ENCODE peak calls at places on chromosomes 16 and 17, in six cellular contexts. E is GM06990; Z is stimulated activated CD8-positive, alpha-beta memory T cell treated with anti-CD3 and anti-CD28 coated beads, Interleukin-4, amount 100 ng/mL, for 24 hours; N is activated CD4-positive, alpha-beta T cell treated with anti-CD3 and anti-CD28 coated beads for 24 hours; B is NCI-H1930; Y is NAMALWA. J is an unnamed sample.

GRCh38 chr17:15920758-15921239 is 24.1 kb upstream of the ADORA2B start:
- DNase-seq in E (no peak), Z (no peak), N (no peak), B (no peak), Y (no peak), J (no peak)

GRCh38 chr16:79792952-79793351 is 192.4 kb upstream of the MAF start:
- DNase-seq in E (no peak), Z (no peak), N (no peak), B (no peak), Y (no peak), J (no peak)

GRCh38 chr16:2883027-2883846 is at the start of gene FLYWCH2:
- DNase-seq in E (peak), Z (peak), N (peak), B (peak), Y (peak), J (peak)

GRCh38 chr16:84924339-84925091 is 86.8 kb downstream of the ZDHHC7 start:
- DNase-seq in E (no peak), Z (no peak), N (no peak), B (no peak), Y (peak), J (no peak)

GRCh38 chr17:7014995-7015586 is 2.7 kb downstream of the RNASEK start:
- DNase-seq in E (no peak), Z (peak), N (peak), B (no peak), Y (no peak), J (peak)

GRCh38 chr17:45319239-45319703 is 2.5 kb upstream of the MAP3K14 start:
- DNase-seq in E (no peak), Z (no peak), N (no peak), B (no peak), Y (no peak), J (no peak)

GRCh38 chr16:67165121-67166034 is 833 bp downstream of the HSF4 start:
- DNase-seq in E (no peak), Z (no peak), N (no peak), B (no peak), Y (no peak), J (no peak)

GRCh38 chr16:8677481-8677880 is 3.1 kb downstream of the ABAT start:
- DNase-seq in E (no peak), Z (no peak), N (no peak), B (no peak), Y (no peak), J (no peak)

GRCh38 chr16:70746040-70746707 is 54.8 kb downstream of the VAC14 start:
- DNase-seq in E (no peak), Z (no peak), N (no peak), B (no peak), Y (no peak), J (no peak)

GRCh38 chr16:57042157-57043111 is 49.9 kb upstream of the CPNE2 start:
- DNase-seq in E (peak), Z (peak), N (peak), B (no peak), Y (peak), J (no peak)

GRCh38 chr17:75996665-75997590 is 3.7 kb upstream of the CDK3 start:
- DNase-seq in E (peak), Z (no peak), N (peak), B (no peak), Y (no peak), J (no peak)

GRCh38 chr17:43359469-43360105 is 39.2 kb upstream of the ARL4D start:
- DNase-seq in E (no peak), Z (no peak), N (no peak), B (no peak), Y (no peak), J (no peak)

GRCh38 chr16:57536306-57537193 is at the start of gene CCDC102A:
- DNase-seq in E (peak), Z (no peak), N (peak), B (no peak), Y (peak), J (no peak)

GRCh38 chr16:87229230-87230192 is 87.7 kb downstream of the C16orf95 start:
- DNase-seq in E (no peak), Z (no peak), N (no peak), B (no peak), Y (no peak), J (no peak)

GRCh38 chr16:59148312-59148711 is 414.2 kb upstream of the GOT2 start:
- DNase-seq in E (no peak), Z (no peak), N (no peak), B (no peak), Y (no peak), J (no peak)

GRCh38 chr16:4517812-4518211 is 20.8 kb downstream of the CDIP1 start:
- DNase-seq in E (no peak), Z (no peak), N (no peak), B (peak), Y (peak), J (no peak)

GRCh38 chr17:70552230-70552981 is 383.1 kb downstream of the KCNJ2 start:
- DNase-seq in E (no peak), Z (no peak), N (no peak), B (peak), Y (peak), J (peak)

GRCh38 chr17:3535253-3535995 is 22.2 kb downstream of the TRPV3 start:
- DNase-seq in E (peak), Z (peak), N (peak), B (peak), Y (no peak), J (peak)

GRCh38 chr17:42428141-42428944 is 5.3 kb upstream of the CAVIN1 start:
- DNase-seq in E (no peak), Z (no peak), N (no peak), B (peak), Y (peak), J (no peak)

GRCh38 chr17:42183741-42184711 is 1.2 kb downstream of the HCRT start:
- DNase-seq in E (peak), Z (peak), N (peak), B (peak), Y (peak), J (peak)

GRCh38 chr16:46629331-46629843 is 8.2 kb upstream of the SHCBP1 start:
- DNase-seq in E (no peak), Z (no peak), N (no peak), B (no peak), Y (peak), J (no peak)

GRCh38 chr16:48503779-48504178 is 106.2 kb downstream of the N4BP1 start:
- DNase-seq in E (no peak), Z (no peak), N (no peak), B (no peak), Y (no peak), J (no peak)

GRCh38 chr16:85208181-85208580 is 95.9 kb upstream of the CIBAR2 start:
- DNase-seq in E (no peak), Z (no peak), N (no peak), B (no peak), Y (no peak), J (no peak)

GRCh38 chr17:16085066-16085699 is 85.6 kb downstream of the TTC19 start:
- DNase-seq in E (no peak), Z (no peak), N (no peak), B (no peak), Y (no peak), J (no peak)

GRCh38 chr17:15288859-15289258 is 23.7 kb upstream of the PMP22 start:
- DNase-seq in E (no peak), Z (no peak), N (no peak), B (no peak), Y (no peak), J (no peak)

GRCh38 chr16:1093284-1094123 is 2.5 kb downstream of the C1QTNF8 start:
- DNase-seq in E (peak), Z (no peak), N (no peak), B (peak), Y (no peak), J (no peak)

GRCh38 chr17:48723555-48724239 is 712 bp downstream of the PRAC2 start:
- DNase-seq in E (no peak), Z (no peak), N (no peak), B (no peak), Y (no peak), J (no peak)

GRCh38 chr17:61700252-61700651 is 109.2 kb upstream of the NACA2 start:
- DNase-seq in E (no peak), Z (no peak), N (no peak), B (no peak), Y (no peak), J (no peak)

GRCh38 chr17:50798424-50799344 is 31.4 kb upstream of the ANKRD40CL start:
- DNase-seq in E (no peak), Z (no peak), N (no peak), B (no peak), Y (no peak), J (no peak)

GRCh38 chr17:1347681-1348318 is 52.2 kb downstream of the YWHAE start:
- DNase-seq in E (no peak), Z (no peak), N (no peak), B (no peak), Y (no peak), J (no peak)

GRCh38 chr17:16273929-16274339 is 56.9 kb downstream of the PIGL start:
- DNase-seq in E (no peak), Z (no peak), N (no peak), B (no peak), Y (no peak), J (no peak)

GRCh38 chr17:46869296-46869695 is 17.9 kb downstream of the WNT9B start:
- DNase-seq in E (no peak), Z (no peak), N (no peak), B (no peak), Y (no peak), J (no peak)

GRCh38 chr17:39099686-39100293 is 51.6 kb downstream of the PLXDC1 start:
- DNase-seq in E (no peak), Z (no peak), N (no peak), B (no peak), Y (no peak), J (no peak)

GRCh38 chr17:3972931-3973330 is 8.7 kb upstream of the ATP2A3 start:
- DNase-seq in E (no peak), Z (no peak), N (no peak), B (no peak), Y (no peak), J (no peak)

GRCh38 chr17:50947844-50948514 is 81.8 kb upstream of the TOB1 start:
- DNase-seq in E (no peak), Z (no peak), N (no peak), B (no peak), Y (no peak), J (no peak)

J was measured in NCI-H187.